ENCODE peak calls at places on chromosome 2, in six cellular contexts. One of them, this sample, is unnamed. For H3K4me1, the result is how much of the 10 kb centered on the place peaks cover.

GRCh38 chr2:102063948-102064678 is 72.4 kb downstream of the IL1R2 start:
- DNase-seq in K562: peak
- DNase-seq in HCT116: peak
- DNase-seq in H1: no peak
- DNase-seq in transverse colon: peak
- DNase-seq in breast epithelium: peak
- DNase-seq in this sample: peak

GRCh38 chr2:206531996-206532543 is 88.7 kb downstream of the ADAM23 start:
- DNase-seq in K562: no peak
- DNase-seq in breast epithelium: no peak
- DNase-seq in HCT116: no peak
- DNase-seq in transverse colon: no peak
- DNase-seq in H1: no peak
- DNase-seq in this sample: no peak

GRCh38 chr2:64467463-64467843 is 13.5 kb downstream of the LGALSL start:
- DNase-seq in HCT116: no peak
- DNase-seq in K562: no peak
- DNase-seq in H1: no peak
- DNase-seq in transverse colon: no peak
- DNase-seq in breast epithelium: no peak
- DNase-seq in this sample: peak

GRCh38 chr2:38635139-38635538 is 30.8 kb upstream of the GALM start:
- DNase-seq in HCT116: no peak
- DNase-seq in breast epithelium: no peak
- DNase-seq in H1: no peak
- DNase-seq in K562: no peak
- DNase-seq in transverse colon: no peak
- DNase-seq in this sample: no peak

GRCh38 chr2:174376967-174377366 is 18.6 kb upstream of the SCRN3 start:
- DNase-seq in H1: no peak
- DNase-seq in breast epithelium: no peak
- DNase-seq in K562: no peak
- DNase-seq in HCT116: no peak
- DNase-seq in transverse colon: no peak
- DNase-seq in this sample: no peak

GRCh38 chr2:80073134-80073561 is 231.4 kb downstream of the LRRTM1 start:
- DNase-seq in K562: peak
- DNase-seq in HCT116: peak
- DNase-seq in breast epithelium: no peak
- DNase-seq in transverse colon: peak
- DNase-seq in H1: no peak
- DNase-seq in this sample: no peak

GRCh38 chr2:164826293-164827243 is 15.1 kb downstream of the COBLL1 start:
- DNase-seq in HCT116: no peak
- DNase-seq in K562: no peak
- DNase-seq in transverse colon: peak
- DNase-seq in H1: no peak
- DNase-seq in breast epithelium: no peak
- DNase-seq in this sample: no peak

GRCh38 chr2:62196278-62196901 is 475 bp downstream of the B3GNT2 start:
- DNase-seq in HCT116: no peak
- DNase-seq in transverse colon: peak
- DNase-seq in K562: peak
- DNase-seq in H1: peak
- DNase-seq in breast epithelium: peak
- DNase-seq in this sample: peak

GRCh38 chr2:113200736-113201490 is 27.1 kb downstream of the PSD4 start:
- DNase-seq in HCT116: no peak
- DNase-seq in breast epithelium: no peak
- DNase-seq in transverse colon: no peak
- DNase-seq in H1: no peak
- DNase-seq in K562: no peak
- DNase-seq in this sample: no peak

GRCh38 chr2:174670446-174670845 is 72.8 kb upstream of the WIPF1 start:
- DNase-seq in transverse colon: no peak
- DNase-seq in K562: no peak
- DNase-seq in H1: no peak
- DNase-seq in HCT116: no peak
- DNase-seq in breast epithelium: no peak
- DNase-seq in this sample: peak

GRCh38 chr2:190912731-190913130 is 32.1 kb downstream of the GLS start:
- DNase-seq in HCT116: no peak
- DNase-seq in transverse colon: no peak
- DNase-seq in breast epithelium: no peak
- DNase-seq in H1: no peak
- DNase-seq in K562: no peak
- DNase-seq in this sample: no peak

GRCh38 chr2:88082781-88083180 is 15.2 kb downstream of the SMYD1 start:
- DNase-seq in H1: no peak
- DNase-seq in transverse colon: no peak
- DNase-seq in K562: no peak
- DNase-seq in HCT116: no peak
- DNase-seq in breast epithelium: no peak
- DNase-seq in this sample: no peak

GRCh38 chr2:13821255-13821880 is 811.1 kb upstream of the LRATD1 start:
- DNase-seq in K562: no peak
- DNase-seq in H1: no peak
- DNase-seq in transverse colon: no peak
- DNase-seq in breast epithelium: no peak
- DNase-seq in HCT116: no peak
- DNase-seq in this sample: no peak

GRCh38 chr2:64982932-64983331 is 6.3 kb upstream of the SLC1A4 start:
- DNase-seq in K562: no peak
- DNase-seq in transverse colon: no peak
- DNase-seq in breast epithelium: no peak
- DNase-seq in H1: no peak
- DNase-seq in HCT116: no peak
- DNase-seq in this sample: no peak

GRCh38 chr2:127893494-127893893 is 7.7 kb upstream of the AMMECR1L start:
- DNase-seq in H1: peak
- DNase-seq in HCT116: no peak
- DNase-seq in K562: no peak
- DNase-seq in transverse colon: no peak
- DNase-seq in breast epithelium: no peak
- DNase-seq in this sample: no peak

GRCh38 chr2:86134709-86135108 is 28.7 kb downstream of the PTCD3 start:
- DNase-seq in HCT116: no peak
- DNase-seq in K562: no peak
- DNase-seq in transverse colon: no peak
- DNase-seq in H1: no peak
- DNase-seq in breast epithelium: no peak
- DNase-seq in this sample: no peak

GRCh38 chr2:96819101-96819875 is 3.2 kb downstream of the CNNM3 start:
- DNase-seq in HCT116: no peak
- DNase-seq in breast epithelium: no peak
- DNase-seq in K562: peak
- DNase-seq in H1: no peak
- DNase-seq in transverse colon: peak
- DNase-seq in this sample: no peak

GRCh38 chr2:125745514-125745913 is 910.4 kb upstream of the GYPC start:
- DNase-seq in H1: peak
- DNase-seq in breast epithelium: no peak
- DNase-seq in transverse colon: peak
- DNase-seq in K562: no peak
- DNase-seq in HCT116: no peak
- DNase-seq in this sample: no peak

GRCh38 chr2:11354363-11355154 is 10.1 kb upstream of the ROCK2 start:
- DNase-seq in breast epithelium: no peak
- DNase-seq in H1: no peak
- DNase-seq in HCT116: no peak
- DNase-seq in transverse colon: no peak
- DNase-seq in K562: no peak
- DNase-seq in this sample: no peak

GRCh38 chr2:162113771-162114168 is 38.3 kb downstream of the GCG start:
- DNase-seq in breast epithelium: no peak
- DNase-seq in HCT116: no peak
- DNase-seq in transverse colon: no peak
- DNase-seq in H1: no peak
- DNase-seq in K562: no peak
- DNase-seq in this sample: no peak

GRCh38 chr2:128727914-128728313 is 409.2 kb upstream of the HS6ST1 start:
- DNase-seq in K562: no peak
- DNase-seq in transverse colon: no peak
- DNase-seq in breast epithelium: no peak
- DNase-seq in H1: no peak
- DNase-seq in HCT116: no peak
- DNase-seq in this sample: no peak

GRCh38 chr2:172099472-172100079 is 3.1 kb downstream of the DLX2 start:
- DNase-seq in K562: no peak
- DNase-seq in breast epithelium: no peak
- DNase-seq in transverse colon: no peak
- DNase-seq in H1: no peak
- DNase-seq in HCT116: no peak
- DNase-seq in this sample: no peak
- H3K4me1 ChIP-seq in K562: under half
- H3K4me1 ChIP-seq in breast epithelium: under half
- H3K4me1 ChIP-seq in transverse colon: under half
- H3K4me1 ChIP-seq in H1: under half
- H3K4me1 ChIP-seq in HCT116: half or more
- H3K4me1 ChIP-seq in this sample: half or more

DNA sequence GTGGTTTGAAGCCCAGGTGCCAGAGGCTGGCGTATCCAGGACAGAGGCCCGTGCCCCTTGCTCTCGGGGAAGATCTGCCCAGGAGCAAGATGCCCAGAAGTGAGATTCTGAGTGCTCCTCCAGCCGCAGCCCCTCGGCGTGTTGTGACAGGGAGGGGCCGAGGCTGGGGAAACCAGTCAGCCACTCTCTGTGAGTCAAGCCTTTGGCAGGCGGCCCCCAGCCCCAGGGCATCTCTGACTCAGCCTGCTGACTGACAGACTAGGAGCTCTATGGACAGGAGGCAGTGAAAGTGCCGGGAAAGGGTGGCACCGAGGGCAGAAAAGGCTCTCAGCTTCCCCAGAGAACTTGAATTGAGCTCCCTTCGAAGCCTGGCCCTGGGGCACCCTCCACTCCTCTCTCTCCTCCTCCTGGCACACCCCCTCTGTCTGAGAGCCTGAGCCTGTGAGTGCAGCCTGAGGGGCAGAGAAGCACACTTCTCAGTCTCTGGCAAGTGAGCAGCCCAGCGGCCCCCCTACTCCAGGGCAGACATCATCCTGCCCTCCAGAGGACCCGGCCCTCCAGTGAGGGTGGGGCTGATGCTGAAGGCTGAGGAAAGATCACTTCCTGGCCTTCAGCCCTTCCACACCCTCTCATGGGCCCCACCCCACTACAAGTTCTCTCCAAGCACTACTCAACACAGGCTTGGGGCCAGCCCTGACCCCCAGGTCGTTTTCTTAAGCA is 32.1 kb downstream of the CYP26B1 start:
- DNase-seq in K562: no peak
- DNase-seq in breast epithelium: peak
- DNase-seq in transverse colon: no peak
- DNase-seq in H1: no peak
- DNase-seq in HCT116: peak
- DNase-seq in this sample: peak
- TF ChIP-seq POLR2AphosphoS5 in K562: no peak
- TF ChIP-seq POLR2AphosphoS5 in breast epithelium: no peak
- TF ChIP-seq POLR2AphosphoS5 in transverse colon: no peak
- TF ChIP-seq POLR2AphosphoS5 in H1: no peak
- TF ChIP-seq POLR2AphosphoS5 in HCT116: peak
- TF ChIP-seq POLR2AphosphoS5 in this sample: no peak

GRCh38 chr2:70124983-70125480 is 37.8 kb downstream of the PCBP1 start:
- DNase-seq in H1: peak
- DNase-seq in breast epithelium: peak
- DNase-seq in HCT116: no peak
- DNase-seq in transverse colon: peak
- DNase-seq in K562: peak
- DNase-seq in this sample: peak
- TF ChIP-seq POLR2A in H1: peak
- TF ChIP-seq POLR2A in breast epithelium: no peak
- TF ChIP-seq POLR2A in HCT116: no peak
- TF ChIP-seq POLR2A in transverse colon: no peak
- TF ChIP-seq POLR2A in K562: no peak
- TF ChIP-seq POLR2A in this sample: no peak

DNA sequence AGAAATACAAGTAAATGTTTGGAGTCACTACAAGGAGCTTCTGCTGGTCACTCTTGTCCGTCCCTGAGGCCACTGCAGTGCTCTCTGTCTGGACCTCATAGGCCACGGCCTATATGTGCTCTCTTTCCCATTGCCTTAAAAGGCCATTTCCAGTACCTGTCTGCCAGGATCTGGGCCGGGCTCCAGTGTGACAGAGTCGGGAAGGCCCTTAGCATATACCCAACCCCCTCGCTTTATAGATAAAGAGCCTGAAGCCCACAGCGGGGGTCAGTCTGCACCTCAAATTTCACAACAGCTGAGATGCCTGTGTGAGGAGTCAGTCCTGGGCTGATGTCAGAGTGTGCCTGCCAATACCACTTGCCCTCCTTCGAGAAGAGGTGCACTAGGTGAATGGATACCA is 39.9 kb downstream of the ADD2 start:
- DNase-seq in breast epithelium: no peak
- DNase-seq in H1: peak
- DNase-seq in K562: no peak
- DNase-seq in HCT116: no peak
- DNase-seq in transverse colon: no peak
- DNase-seq in this sample: no peak
- H3K4me1 ChIP-seq in breast epithelium: under half
- H3K4me1 ChIP-seq in H1: half or more
- H3K4me1 ChIP-seq in K562: under half
- H3K4me1 ChIP-seq in HCT116: under half
- H3K4me1 ChIP-seq in transverse colon: under half
- H3K4me1 ChIP-seq in this sample: under half

GRCh38 chr2:6747433-6747832 is 118.3 kb downstream of the CMPK2 start:
- DNase-seq in HCT116: no peak
- DNase-seq in K562: no peak
- DNase-seq in transverse colon: no peak
- DNase-seq in H1: no peak
- DNase-seq in breast epithelium: no peak
- DNase-seq in this sample: no peak
- TF ChIP-seq POLR2AphosphoS5 in HCT116: no peak
- TF ChIP-seq POLR2AphosphoS5 in K562: no peak
- TF ChIP-seq POLR2AphosphoS5 in transverse colon: no peak
- TF ChIP-seq POLR2AphosphoS5 in H1: no peak
- TF ChIP-seq POLR2AphosphoS5 in breast epithelium: no peak
- TF ChIP-seq POLR2AphosphoS5 in this sample: no peak